ENCODE peak calls at places on chromosomes 13 and 19, in nine cellular contexts. One of them, this sample, is unnamed.

GRCh38 chr13:78323848-78324247 is 279.5 kb downstream of the POU4F1 start:
- DNase-seq in cardiac muscle cell: no peak
- DNase-seq in lower leg skin: no peak
- DNase-seq in activated T-cell treated with anti-CD3 and anti-CD28 coated beads, Interleukin-2, amount 50 U/mL, for 24 hours: no peak
- DNase-seq in stimulated activated CD4-positive, alpha-beta T cell treated with anti-CD3 and anti-CD28 coated beads, TNF-alpha, amount 100 ng/mL, for 24 hours: no peak
- DNase-seq in fibroblast of mammary gland: no peak
- DNase-seq in stimulated activated CD8-positive, alpha-beta memory T cell treated with anti-CD3 and anti-CD28 coated beads, Interleukin-12 subunit alpha, Interleukin-12 subunit beta, amount 100 ng/mL, for 4 hours: no peak
- DNase-seq in activated CD8-positive, alpha-beta memory T cell treated with anti-CD3 and anti-CD28 coated beads for 48 hours: no peak
- DNase-seq in stomach: no peak
- DNase-seq in this sample: no peak

GRCh38 chr13:67632590-67632989 is 402.5 kb upstream of the PCDH9 start:
- DNase-seq in cardiac muscle cell: no peak
- DNase-seq in lower leg skin: no peak
- DNase-seq in activated T-cell treated with anti-CD3 and anti-CD28 coated beads, Interleukin-2, amount 50 U/mL, for 24 hours: no peak
- DNase-seq in stimulated activated CD4-positive, alpha-beta T cell treated with anti-CD3 and anti-CD28 coated beads, TNF-alpha, amount 100 ng/mL, for 24 hours: no peak
- DNase-seq in fibroblast of mammary gland: peak
- DNase-seq in stimulated activated CD8-positive, alpha-beta memory T cell treated with anti-CD3 and anti-CD28 coated beads, Interleukin-12 subunit alpha, Interleukin-12 subunit beta, amount 100 ng/mL, for 4 hours: no peak
- DNase-seq in activated CD8-positive, alpha-beta memory T cell treated with anti-CD3 and anti-CD28 coated beads for 48 hours: no peak
- DNase-seq in stomach: no peak
- DNase-seq in this sample: no peak

GRCh38 chr19:39941615-39942507 is 7.4 kb upstream of the FCGBP start:
- DNase-seq in cardiac muscle cell: peak
- DNase-seq in lower leg skin: peak
- DNase-seq in activated T-cell treated with anti-CD3 and anti-CD28 coated beads, Interleukin-2, amount 50 U/mL, for 24 hours: no peak
- DNase-seq in stimulated activated CD4-positive, alpha-beta T cell treated with anti-CD3 and anti-CD28 coated beads, TNF-alpha, amount 100 ng/mL, for 24 hours: peak
- DNase-seq in fibroblast of mammary gland: peak
- DNase-seq in stimulated activated CD8-positive, alpha-beta memory T cell treated with anti-CD3 and anti-CD28 coated beads, Interleukin-12 subunit alpha, Interleukin-12 subunit beta, amount 100 ng/mL, for 4 hours: peak
- DNase-seq in activated CD8-positive, alpha-beta memory T cell treated with anti-CD3 and anti-CD28 coated beads for 48 hours: no peak
- DNase-seq in stomach: peak
- DNase-seq in this sample: no peak

GRCh38 chr13:112345826-112346172 is 30.4 kb upstream of the SPACA7 start:
- DNase-seq in cardiac muscle cell: no peak
- DNase-seq in lower leg skin: no peak
- DNase-seq in activated T-cell treated with anti-CD3 and anti-CD28 coated beads, Interleukin-2, amount 50 U/mL, for 24 hours: no peak
- DNase-seq in stimulated activated CD4-positive, alpha-beta T cell treated with anti-CD3 and anti-CD28 coated beads, TNF-alpha, amount 100 ng/mL, for 24 hours: no peak
- DNase-seq in fibroblast of mammary gland: no peak
- DNase-seq in stimulated activated CD8-positive, alpha-beta memory T cell treated with anti-CD3 and anti-CD28 coated beads, Interleukin-12 subunit alpha, Interleukin-12 subunit beta, amount 100 ng/mL, for 4 hours: no peak
- DNase-seq in activated CD8-positive, alpha-beta memory T cell treated with anti-CD3 and anti-CD28 coated beads for 48 hours: no peak
- DNase-seq in stomach: no peak
- DNase-seq in this sample: no peak

GRCh38 chr19:30498707-30499106 is 126.5 kb downstream of the ZNF536 start:
- DNase-seq in cardiac muscle cell: no peak
- DNase-seq in lower leg skin: no peak
- DNase-seq in activated T-cell treated with anti-CD3 and anti-CD28 coated beads, Interleukin-2, amount 50 U/mL, for 24 hours: no peak
- DNase-seq in stimulated activated CD4-positive, alpha-beta T cell treated with anti-CD3 and anti-CD28 coated beads, TNF-alpha, amount 100 ng/mL, for 24 hours: no peak
- DNase-seq in fibroblast of mammary gland: no peak
- DNase-seq in stimulated activated CD8-positive, alpha-beta memory T cell treated with anti-CD3 and anti-CD28 coated beads, Interleukin-12 subunit alpha, Interleukin-12 subunit beta, amount 100 ng/mL, for 4 hours: no peak
- DNase-seq in activated CD8-positive, alpha-beta memory T cell treated with anti-CD3 and anti-CD28 coated beads for 48 hours: no peak
- DNase-seq in stomach: no peak
- DNase-seq in this sample: no peak

GRCh38 chr13:110575322-110576069 is 14.0 kb upstream of the RAB20 start:
- DNase-seq in cardiac muscle cell: peak
- DNase-seq in lower leg skin: no peak
- DNase-seq in activated T-cell treated with anti-CD3 and anti-CD28 coated beads, Interleukin-2, amount 50 U/mL, for 24 hours: no peak
- DNase-seq in stimulated activated CD4-positive, alpha-beta T cell treated with anti-CD3 and anti-CD28 coated beads, TNF-alpha, amount 100 ng/mL, for 24 hours: peak
- DNase-seq in fibroblast of mammary gland: peak
- DNase-seq in stimulated activated CD8-positive, alpha-beta memory T cell treated with anti-CD3 and anti-CD28 coated beads, Interleukin-12 subunit alpha, Interleukin-12 subunit beta, amount 100 ng/mL, for 4 hours: no peak
- DNase-seq in activated CD8-positive, alpha-beta memory T cell treated with anti-CD3 and anti-CD28 coated beads for 48 hours: no peak
- DNase-seq in stomach: peak
- DNase-seq in this sample: peak

GRCh38 chr19:47885067-47885463 is 1.1 kb downstream of the SULT2A1 start:
- DNase-seq in cardiac muscle cell: no peak
- DNase-seq in lower leg skin: no peak
- DNase-seq in activated T-cell treated with anti-CD3 and anti-CD28 coated beads, Interleukin-2, amount 50 U/mL, for 24 hours: no peak
- DNase-seq in stimulated activated CD4-positive, alpha-beta T cell treated with anti-CD3 and anti-CD28 coated beads, TNF-alpha, amount 100 ng/mL, for 24 hours: no peak
- DNase-seq in fibroblast of mammary gland: no peak
- DNase-seq in stimulated activated CD8-positive, alpha-beta memory T cell treated with anti-CD3 and anti-CD28 coated beads, Interleukin-12 subunit alpha, Interleukin-12 subunit beta, amount 100 ng/mL, for 4 hours: no peak
- DNase-seq in activated CD8-positive, alpha-beta memory T cell treated with anti-CD3 and anti-CD28 coated beads for 48 hours: no peak
- DNase-seq in stomach: no peak
- DNase-seq in this sample: no peak

GRCh38 chr13:113906566-113906965 is 42.7 kb upstream of the GAS6 start:
- DNase-seq in cardiac muscle cell: no peak
- DNase-seq in lower leg skin: peak
- DNase-seq in activated T-cell treated with anti-CD3 and anti-CD28 coated beads, Interleukin-2, amount 50 U/mL, for 24 hours: no peak
- DNase-seq in stimulated activated CD4-positive, alpha-beta T cell treated with anti-CD3 and anti-CD28 coated beads, TNF-alpha, amount 100 ng/mL, for 24 hours: no peak
- DNase-seq in fibroblast of mammary gland: no peak
- DNase-seq in stimulated activated CD8-positive, alpha-beta memory T cell treated with anti-CD3 and anti-CD28 coated beads, Interleukin-12 subunit alpha, Interleukin-12 subunit beta, amount 100 ng/mL, for 4 hours: no peak
- DNase-seq in activated CD8-positive, alpha-beta memory T cell treated with anti-CD3 and anti-CD28 coated beads for 48 hours: no peak
- DNase-seq in stomach: peak
- DNase-seq in this sample: no peak

GRCh38 chr19:5966215-5966614 is 11.7 kb downstream of the RANBP3 start:
- DNase-seq in cardiac muscle cell: peak
- DNase-seq in lower leg skin: no peak
- DNase-seq in activated T-cell treated with anti-CD3 and anti-CD28 coated beads, Interleukin-2, amount 50 U/mL, for 24 hours: no peak
- DNase-seq in stimulated activated CD4-positive, alpha-beta T cell treated with anti-CD3 and anti-CD28 coated beads, TNF-alpha, amount 100 ng/mL, for 24 hours: no peak
- DNase-seq in fibroblast of mammary gland: peak
- DNase-seq in stimulated activated CD8-positive, alpha-beta memory T cell treated with anti-CD3 and anti-CD28 coated beads, Interleukin-12 subunit alpha, Interleukin-12 subunit beta, amount 100 ng/mL, for 4 hours: no peak
- DNase-seq in activated CD8-positive, alpha-beta memory T cell treated with anti-CD3 and anti-CD28 coated beads for 48 hours: no peak
- DNase-seq in stomach: no peak
- DNase-seq in this sample: no peak

GRCh38 chr19:28185646-28186045 is 1027.3 kb downstream of the UQCRFS1 start:
- DNase-seq in cardiac muscle cell: no peak
- DNase-seq in lower leg skin: no peak
- DNase-seq in activated T-cell treated with anti-CD3 and anti-CD28 coated beads, Interleukin-2, amount 50 U/mL, for 24 hours: no peak
- DNase-seq in stimulated activated CD4-positive, alpha-beta T cell treated with anti-CD3 and anti-CD28 coated beads, TNF-alpha, amount 100 ng/mL, for 24 hours: no peak
- DNase-seq in fibroblast of mammary gland: peak
- DNase-seq in stimulated activated CD8-positive, alpha-beta memory T cell treated with anti-CD3 and anti-CD28 coated beads, Interleukin-12 subunit alpha, Interleukin-12 subunit beta, amount 100 ng/mL, for 4 hours: no peak
- DNase-seq in activated CD8-positive, alpha-beta memory T cell treated with anti-CD3 and anti-CD28 coated beads for 48 hours: no peak
- DNase-seq in stomach: no peak
- DNase-seq in this sample: no peak

GRCh38 chr19:50401505-50402450 is 17.0 kb upstream of the SPIB start:
- DNase-seq in cardiac muscle cell: no peak
- DNase-seq in lower leg skin: no peak
- DNase-seq in activated T-cell treated with anti-CD3 and anti-CD28 coated beads, Interleukin-2, amount 50 U/mL, for 24 hours: no peak
- DNase-seq in stimulated activated CD4-positive, alpha-beta T cell treated with anti-CD3 and anti-CD28 coated beads, TNF-alpha, amount 100 ng/mL, for 24 hours: no peak
- DNase-seq in fibroblast of mammary gland: no peak
- DNase-seq in stimulated activated CD8-positive, alpha-beta memory T cell treated with anti-CD3 and anti-CD28 coated beads, Interleukin-12 subunit alpha, Interleukin-12 subunit beta, amount 100 ng/mL, for 4 hours: no peak
- DNase-seq in activated CD8-positive, alpha-beta memory T cell treated with anti-CD3 and anti-CD28 coated beads for 48 hours: no peak
- DNase-seq in stomach: no peak
- DNase-seq in this sample: no peak

GRCh38 chr13:28099396-28100148 is 804 bp downstream of the FLT3 start:
- DNase-seq in cardiac muscle cell: no peak
- DNase-seq in lower leg skin: no peak
- DNase-seq in activated T-cell treated with anti-CD3 and anti-CD28 coated beads, Interleukin-2, amount 50 U/mL, for 24 hours: no peak
- DNase-seq in stimulated activated CD4-positive, alpha-beta T cell treated with anti-CD3 and anti-CD28 coated beads, TNF-alpha, amount 100 ng/mL, for 24 hours: no peak
- DNase-seq in fibroblast of mammary gland: no peak
- DNase-seq in stimulated activated CD8-positive, alpha-beta memory T cell treated with anti-CD3 and anti-CD28 coated beads, Interleukin-12 subunit alpha, Interleukin-12 subunit beta, amount 100 ng/mL, for 4 hours: no peak
- DNase-seq in activated CD8-positive, alpha-beta memory T cell treated with anti-CD3 and anti-CD28 coated beads for 48 hours: no peak
- DNase-seq in stomach: no peak
- DNase-seq in this sample: no peak

GRCh38 chr13:57409656-57410055 is 221.9 kb upstream of the PCDH17 start:
- DNase-seq in cardiac muscle cell: no peak
- DNase-seq in lower leg skin: no peak
- DNase-seq in activated T-cell treated with anti-CD3 and anti-CD28 coated beads, Interleukin-2, amount 50 U/mL, for 24 hours: no peak
- DNase-seq in stimulated activated CD4-positive, alpha-beta T cell treated with anti-CD3 and anti-CD28 coated beads, TNF-alpha, amount 100 ng/mL, for 24 hours: no peak
- DNase-seq in fibroblast of mammary gland: no peak
- DNase-seq in stimulated activated CD8-positive, alpha-beta memory T cell treated with anti-CD3 and anti-CD28 coated beads, Interleukin-12 subunit alpha, Interleukin-12 subunit beta, amount 100 ng/mL, for 4 hours: no peak
- DNase-seq in activated CD8-positive, alpha-beta memory T cell treated with anti-CD3 and anti-CD28 coated beads for 48 hours: no peak
- DNase-seq in stomach: no peak
- DNase-seq in this sample: no peak

This sample was measured in 8988T.